ENCODE peak calls at places on chromosomes 6 and 20, in seven cellular contexts. F, L, V, K, R, X and T are unnamed samples.

GRCh38 chr6:25012657-25013056 is 76.9 kb upstream of the RIPOR2 start:
- DNase-seq in F (peak), L (no peak), V (no peak), K (peak), R (no peak), X (no peak), T (peak)

GRCh38 chr6:12602951-12603710 is 113.4 kb upstream of the PHACTR1 start:
- DNase-seq in F (peak), L (no peak), V (no peak), K (peak), R (no peak), X (no peak), T (peak)

GRCh38 chr6:76166874-76167273 is 94.4 kb upstream of the IMPG1 start:
- DNase-seq in F (no peak), L (no peak), V (no peak), K (no peak), R (no peak), X (no peak), T (no peak)

GRCh38 chr6:37137201-37137880 is 32.6 kb upstream of the PIM1 start:
- DNase-seq in F (peak), L (no peak), V (peak), K (peak), R (peak), X (peak), T (peak)

GRCh38 chr20:4130404-4131189 is 115.2 kb upstream of the RNF24 start:
- DNase-seq in F (peak), L (no peak), V (no peak), K (peak), R (no peak), X (no peak), T (peak)

GRCh38 chr20:431012-431904 is 23.2 kb downstream of the RBCK1 start:
- DNase-seq in F (peak), L (no peak), V (peak), K (peak), R (peak), X (peak), T (peak)

GRCh38 chr6:157034433-157035230 is 257.5 kb downstream of the ARID1B start:
- DNase-seq in F (peak), L (no peak), V (no peak), K (peak), R (no peak), X (peak), T (peak)

GRCh38 chr20:45358282-45359068 is 4.5 kb upstream of the SYS1 start:
- DNase-seq in F (peak), L (peak), V (no peak), K (peak), R (no peak), X (no peak), T (peak)

GRCh38 chr6:159512104-159512503 is 180.9 kb downstream of the SOD2 start:
- DNase-seq in F (no peak), L (no peak), V (no peak), K (no peak), R (no peak), X (no peak), T (no peak)

GRCh38 chr20:58984691-58985090 is 3.6 kb downstream of the NELFCD start:
- DNase-seq in F (no peak), L (no peak), V (no peak), K (no peak), R (no peak), X (no peak), T (no peak)

GRCh38 chr6:41505084-41506049 is 40.8 kb upstream of the FOXP4 start:
- DNase-seq in F (peak), L (peak), V (peak), K (peak), R (peak), X (peak), T (no peak)

GRCh38 chr6:138862491-138862890 is 66.6 kb downstream of the ECT2L start:
- DNase-seq in F (no peak), L (no peak), V (no peak), K (no peak), R (no peak), X (no peak), T (no peak)

GRCh38 chr20:50724851-50725721 is 6.3 kb upstream of the PARD6B start:
- DNase-seq in F (peak), L (peak), V (no peak), K (peak), R (peak), X (peak), T (peak)

GRCh38 chr6:52992980-52993379 is 2.1 kb downstream of the GSTA4 start:
- DNase-seq in F (peak), L (no peak), V (no peak), K (peak), R (no peak), X (no peak), T (peak)

GRCh38 chr6:11604215-11604614 is 66.7 kb downstream of the TMEM170B start:
- DNase-seq in F (no peak), L (no peak), V (no peak), K (no peak), R (no peak), X (no peak), T (no peak)

GRCh38 chr6:20117474-20117873 is 94.8 kb downstream of the MBOAT1 start:
- DNase-seq in F (peak), L (no peak), V (no peak), K (peak), R (no peak), X (peak), T (no peak)

GRCh38 chr6:36514554-36515456 is 32.5 kb downstream of the STK38 start:
- DNase-seq in F (no peak), L (no peak), V (no peak), K (no peak), R (no peak), X (peak), T (no peak)

GRCh38 chr6:122033564-122034181 is 365.8 kb upstream of the HSF2 start:
- DNase-seq in F (peak), L (no peak), V (no peak), K (peak), R (peak), X (peak), T (peak)

GRCh38 chr20:51928931-51929330 is 126.6 kb upstream of the SALL4 start:
- DNase-seq in F (no peak), L (no peak), V (no peak), K (no peak), R (no peak), X (no peak), T (no peak)

GRCh38 chr6:134431306-134431919 is 113.5 kb upstream of the SGK1 start:
- DNase-seq in F (peak), L (no peak), V (no peak), K (peak), R (no peak), X (no peak), T (peak)

GRCh38 chr6:24981385-24981758 is 45.6 kb upstream of the RIPOR2 start:
- DNase-seq in F (peak), L (no peak), V (no peak), K (peak), R (no peak), X (no peak), T (no peak)

GRCh38 chr6:492178-492577 is 100.6 kb downstream of the IRF4 start:
- DNase-seq in F (no peak), L (no peak), V (no peak), K (no peak), R (no peak), X (no peak), T (no peak)

GRCh38 chr20:63572071-63572787 is 1.8 kb downstream of the HELZ2 start:
- DNase-seq in F (no peak), L (no peak), V (no peak), K (no peak), R (no peak), X (no peak), T (no peak)

GRCh38 chr6:27591660-27592059 is 118.8 kb upstream of the ZNF184 start:
- DNase-seq in F (peak), L (no peak), V (peak), K (peak), R (peak), X (no peak), T (peak)

GRCh38 chr6:117676577-117677218 is 1.4 kb downstream of the NUS1 start:
- DNase-seq in F (no peak), L (no peak), V (no peak), K (no peak), R (no peak), X (no peak), T (no peak)

GRCh38 chr6:148629197-148629909 is 117.5 kb upstream of the UST start:
- DNase-seq in F (peak), L (peak), V (no peak), K (no peak), R (no peak), X (peak), T (peak)

GRCh38 chr6:156016186-156016976 is 560.7 kb upstream of the NOX3 start:
- DNase-seq in F (peak), L (no peak), V (no peak), K (no peak), R (no peak), X (no peak), T (no peak)

GRCh38 chr6:130593200-130593599 is 227.4 kb downstream of the TMEM200A start:
- DNase-seq in F (no peak), L (no peak), V (no peak), K (no peak), R (no peak), X (no peak), T (no peak)

GRCh38 chr20:7195704-7196103 is 428.2 kb downstream of the BMP2 start:
- DNase-seq in F (no peak), L (no peak), V (no peak), K (peak), R (no peak), X (no peak), T (no peak)

GRCh38 chr20:3318226-3318884 is 79.4 kb upstream of the SLC4A11 start:
- DNase-seq in F (peak), L (no peak), V (no peak), K (peak), R (no peak), X (no peak), T (peak)

GRCh38 chr6:4776493-4776966 is 326 bp downstream of the CDYL start:
- DNase-seq in F (no peak), L (no peak), V (peak), K (no peak), R (peak), X (peak), T (no peak)

GRCh38 chr6:15487262-15487661 is 175.6 kb downstream of the DTNBP1 start:
- DNase-seq in F (no peak), L (no peak), V (no peak), K (no peak), R (no peak), X (no peak), T (no peak)

GRCh38 chr6:125781307-125781868 is 9.4 kb upstream of the NCOA7 start:
- DNase-seq in F (peak), L (no peak), V (no peak), K (peak), R (no peak), X (peak), T (peak)

GRCh38 chr6:85126448-85127178 is 323.3 kb upstream of the NT5E start:
- DNase-seq in F (peak), L (peak), V (peak), K (no peak), R (peak), X (peak), T (peak)

GRCh38 chr20:36571564-36572504 is 1.6 kb upstream of the TGIF2 start:
- DNase-seq in F (no peak), L (no peak), V (peak), K (no peak), R (peak), X (peak), T (no peak)

GRCh38 chr20:45833883-45834796 is 541 bp downstream of the SNX21 start:
- DNase-seq in F (peak), L (peak), V (peak), K (peak), R (peak), X (peak), T (no peak)

DNA sequence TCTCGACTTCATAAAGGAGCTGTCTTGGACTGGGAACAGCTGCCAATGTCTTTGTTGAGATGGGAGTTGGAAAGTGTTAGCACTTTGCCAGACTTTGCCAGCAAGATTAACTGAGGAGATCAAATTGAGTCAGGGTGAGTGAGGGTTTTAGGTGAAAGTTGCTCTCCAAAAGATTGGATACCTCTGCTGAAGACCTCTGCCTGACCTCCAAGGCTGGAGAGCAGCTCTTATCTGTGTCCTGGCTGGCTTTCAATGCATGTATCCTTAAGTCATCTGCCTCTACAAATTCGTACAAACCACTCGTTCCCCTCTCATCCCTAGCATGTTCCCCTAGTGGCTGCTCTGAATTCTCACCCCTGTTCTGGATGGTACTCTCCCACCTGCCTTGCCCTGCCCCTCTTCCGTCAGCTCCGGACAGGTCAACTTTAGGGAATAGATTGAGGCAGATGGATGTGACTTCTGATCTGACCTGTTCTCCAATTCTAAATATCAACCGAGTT is at the start of gene EFCAB8:
- DNase-seq in F (no peak), L (no peak), V (no peak), K (no peak), R (no peak), X (no peak), T (no peak)
- TF ChIP-seq CTCF in F (no peak), L (no peak), V (no peak), K (no peak), R (no peak), X (no peak), T (peak)

GRCh38 chr6:2883673-2884072 is 19.4 kb downstream of the SERPINB9 start:
- DNase-seq in F (no peak), L (no peak), V (no peak), K (no peak), R (no peak), X (no peak), T (no peak)
- TF ChIP-seq CTCF in F (no peak), L (no peak), V (no peak), K (no peak), R (no peak), X (no peak), T (no peak)

DNA sequence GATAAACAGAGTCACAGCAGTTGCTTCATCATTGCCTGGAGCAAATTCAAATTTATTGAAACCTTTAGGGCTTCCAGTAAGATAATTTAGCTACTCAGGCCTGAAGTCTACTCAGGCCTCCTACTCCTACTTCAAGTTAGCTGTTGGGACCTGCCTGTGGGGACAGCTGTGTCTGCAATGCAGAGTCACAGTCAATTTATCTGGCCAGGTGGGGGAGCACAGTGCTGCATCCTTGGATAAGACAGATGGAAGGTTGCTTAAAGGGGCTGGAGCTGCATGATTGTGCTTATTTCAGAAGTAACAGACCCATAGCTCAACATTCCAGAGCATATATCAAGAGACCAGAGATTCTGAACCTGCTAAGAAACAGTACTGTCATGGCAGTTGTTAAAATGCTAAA is 932.1 kb downstream of the QKI start:
- DNase-seq in F (no peak), L (no peak), V (no peak), K (no peak), R (no peak), X (no peak), T (no peak)
- TF ChIP-seq CTCF in F (no peak), L (no peak), V (no peak), K (no peak), R (no peak), X (no peak), T (no peak)

DNA sequence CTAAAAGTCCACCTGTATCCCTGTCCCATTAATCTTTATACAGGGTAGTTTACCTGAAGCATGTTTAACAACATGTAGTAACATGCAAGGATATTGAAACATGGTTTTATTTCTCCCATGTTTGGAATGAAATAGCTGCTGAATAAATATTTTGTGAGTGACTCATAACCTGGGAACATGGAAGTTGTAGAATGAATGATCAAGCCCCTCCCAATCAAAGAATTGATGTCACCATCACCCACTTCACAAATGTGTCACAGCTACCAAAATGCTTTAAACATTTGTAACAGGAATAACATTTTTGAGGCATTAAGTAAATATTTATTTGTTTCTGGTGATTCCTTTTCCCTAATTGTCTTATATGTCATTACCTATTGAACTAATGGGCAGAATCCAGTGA is 58.9 kb upstream of the TNFAIP3 start:
- DNase-seq in F (peak), L (no peak), V (no peak), K (peak), R (no peak), X (no peak), T (peak)
- TF ChIP-seq CTCF in F (no peak), L (no peak), V (no peak), K (no peak), R (no peak), X (no peak), T (no peak)

DNA sequence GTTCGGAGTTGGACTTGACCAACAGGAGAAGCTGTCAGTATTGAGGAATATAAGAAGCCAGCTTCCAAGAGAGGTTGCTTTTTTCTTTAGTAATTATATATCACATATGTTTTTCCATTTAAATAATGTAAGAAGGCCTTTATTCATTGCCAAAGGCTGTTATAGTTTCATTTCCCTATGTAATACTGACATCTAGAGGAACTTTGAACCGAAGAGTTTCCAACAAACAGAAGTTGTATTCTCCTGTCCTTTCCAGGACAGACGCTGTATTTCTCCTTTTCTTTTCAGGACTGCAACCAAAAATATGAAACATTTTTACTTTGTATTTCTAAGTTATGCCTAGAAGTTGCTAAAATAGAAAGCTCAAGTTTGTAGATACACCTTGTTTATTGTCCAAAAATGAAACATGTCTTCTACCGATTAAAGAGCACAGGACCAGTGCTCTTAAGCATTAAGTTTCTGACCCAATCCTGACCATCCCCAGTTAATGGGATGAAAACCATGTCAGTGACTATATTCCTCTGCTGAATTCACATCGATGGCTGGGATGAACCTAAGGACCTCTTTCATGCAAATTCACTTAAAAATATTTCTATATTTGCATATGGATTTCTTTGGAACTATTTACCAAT is 55.1 kb downstream of the MYLK4 start:
- DNase-seq in F (peak), L (no peak), V (no peak), K (no peak), R (no peak), X (peak), T (peak)
- TF ChIP-seq CTCF in F (peak), L (no peak), V (no peak), K (peak), R (peak), X (peak), T (peak)